ENCODE peak calls at places on chromosome 13, in ten cellular contexts. Z, X, I, E, V, L, G, Y, P and H are unnamed samples.

GRCh38 chr13:91154553-91154952 is 192.9 kb upstream of the MIR17HG start:
- DNase-seq in Z (peak), X (no peak), I (no peak), E (no peak), V (no peak), L (no peak), G (no peak), Y (no peak), P (no peak), H (no peak)

GRCh38 chr13:24511019-24511823 is 1.4 kb downstream of the PARP4 start:
- DNase-seq in Z (peak), X (peak), I (no peak), E (no peak), V (peak), L (no peak), G (peak), Y (peak), P (no peak), H (peak)

GRCh38 chr13:27960362-27961226 is 8.5 kb downstream of the CDX2 start:
- DNase-seq in Z (peak), X (peak), I (peak), E (peak), V (no peak), L (no peak), G (peak), Y (no peak), P (no peak), H (peak)

GRCh38 chr13:24777171-24777570 is 13.2 kb downstream of the RNF17 start:
- DNase-seq in Z (no peak), X (no peak), I (no peak), E (no peak), V (no peak), L (no peak), G (no peak), Y (no peak), P (no peak), H (no peak)

GRCh38 chr13:112947796-112948195 is 21.2 kb upstream of the MCF2L start:
- DNase-seq in Z (no peak), X (no peak), I (no peak), E (no peak), V (no peak), L (no peak), G (no peak), Y (no peak), P (no peak), H (no peak)

GRCh38 chr13:92823059-92823458 is 403.5 kb upstream of the GPC6 start:
- DNase-seq in Z (no peak), X (no peak), I (no peak), E (no peak), V (no peak), L (no peak), G (no peak), Y (no peak), P (no peak), H (no peak)

GRCh38 chr13:113122571-113123225 is at the start of gene F10:
- DNase-seq in Z (peak), X (peak), I (peak), E (peak), V (no peak), L (peak), G (peak), Y (peak), P (peak), H (peak)

GRCh38 chr13:105798541-105798940 is 736.9 kb downstream of the EFNB2 start:
- DNase-seq in Z (no peak), X (no peak), I (no peak), E (no peak), V (no peak), L (no peak), G (no peak), Y (no peak), P (no peak), H (no peak)

GRCh38 chr13:94617389-94618000 is 15.8 kb downstream of the GPR180 start:
- DNase-seq in Z (peak), X (peak), I (no peak), E (no peak), V (no peak), L (no peak), G (peak), Y (no peak), P (no peak), H (peak)

GRCh38 chr13:23378009-23378632 is 55.4 kb downstream of the SACS start:
- DNase-seq in Z (peak), X (peak), I (no peak), E (no peak), V (no peak), L (peak), G (peak), Y (no peak), P (no peak), H (peak)

GRCh38 chr13:20418953-20419352 is 106.7 kb downstream of the CRYL1 start:
- DNase-seq in Z (no peak), X (no peak), I (no peak), E (no peak), V (no peak), L (no peak), G (no peak), Y (no peak), P (no peak), H (no peak)

GRCh38 chr13:60511637-60512036 is 114.6 kb downstream of the TDRD3 start:
- DNase-seq in Z (no peak), X (no peak), I (no peak), E (no peak), V (no peak), L (no peak), G (no peak), Y (no peak), P (no peak), H (no peak)

GRCh38 chr13:71866173-71867091 is 572 bp downstream of the DACH1 start:
- DNase-seq in Z (no peak), X (peak), I (peak), E (peak), V (no peak), L (peak), G (peak), Y (no peak), P (no peak), H (no peak)

GRCh38 chr13:103525530-103525929 is 459.3 kb upstream of the SLC10A2 start:
- DNase-seq in Z (no peak), X (no peak), I (no peak), E (no peak), V (no peak), L (no peak), G (no peak), Y (no peak), P (no peak), H (no peak)

GRCh38 chr13:92843549-92843948 is 383.1 kb upstream of the GPC6 start:
- DNase-seq in Z (peak), X (no peak), I (no peak), E (no peak), V (no peak), L (no peak), G (peak), Y (no peak), P (no peak), H (peak)

GRCh38 chr13:51444922-51445321 is 7.9 kb downstream of the INTS6 start:
- DNase-seq in Z (peak), X (no peak), I (no peak), E (no peak), V (no peak), L (no peak), G (no peak), Y (peak), P (no peak), H (peak)
- TF ChIP-seq CTCF in Z (peak), X (no peak), I (no peak), E (no peak), V (no peak), L (no peak), G (peak), Y (peak), P (peak), H (peak)

DNA sequence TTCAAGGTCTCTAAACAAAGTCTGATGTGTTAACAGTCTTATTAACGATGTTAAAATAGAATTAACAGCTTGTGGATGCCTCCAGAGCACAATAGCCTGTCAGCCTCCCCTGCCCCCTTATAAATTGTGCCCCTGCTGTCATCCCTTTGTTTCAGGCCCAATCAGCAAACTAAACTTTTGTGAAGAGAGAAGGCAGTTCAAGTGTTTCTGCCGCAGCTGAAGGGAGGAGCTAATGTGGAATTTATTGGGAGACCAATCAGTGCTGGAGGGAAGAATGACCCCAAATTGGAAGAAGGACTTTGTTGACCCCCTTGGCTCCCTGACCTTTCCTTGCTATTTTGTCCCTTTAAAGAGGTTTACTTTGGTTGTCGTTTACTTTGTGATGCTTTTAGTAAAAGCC is 160.5 kb downstream of the TM9SF2 start:
- DNase-seq in Z (no peak), X (no peak), I (no peak), E (no peak), V (no peak), L (no peak), G (no peak), Y (no peak), P (no peak), H (no peak)
- H3K4me3 ChIP-seq in Z (no peak), X (no peak), I (no peak), E (no peak), V (no peak), L (no peak), G (no peak), Y (no peak), P (no peak), H (no peak)

GRCh38 chr13:36475468-36475867 is 43.2 kb downstream of the CCNA1 start:
- DNase-seq in Z (peak), X (no peak), I (no peak), E (no peak), V (no peak), L (no peak), G (no peak), Y (no peak), P (no peak), H (peak)
- TF ChIP-seq CTCF in Z (peak), X (no peak), I (no peak), E (no peak), V (no peak), L (no peak), G (peak), Y (no peak), P (no peak), H (peak)

GRCh38 chr13:44433863-44434262 is 60.2 kb downstream of the SERP2 start:
- DNase-seq in Z (no peak), X (no peak), I (no peak), E (no peak), V (no peak), L (no peak), G (no peak), Y (no peak), P (no peak), H (no peak)
- H3K4me3 ChIP-seq in Z (peak), X (no peak), I (peak), E (peak), V (no peak), L (peak), G (peak), Y (no peak), P (peak), H (no peak)

DNA sequence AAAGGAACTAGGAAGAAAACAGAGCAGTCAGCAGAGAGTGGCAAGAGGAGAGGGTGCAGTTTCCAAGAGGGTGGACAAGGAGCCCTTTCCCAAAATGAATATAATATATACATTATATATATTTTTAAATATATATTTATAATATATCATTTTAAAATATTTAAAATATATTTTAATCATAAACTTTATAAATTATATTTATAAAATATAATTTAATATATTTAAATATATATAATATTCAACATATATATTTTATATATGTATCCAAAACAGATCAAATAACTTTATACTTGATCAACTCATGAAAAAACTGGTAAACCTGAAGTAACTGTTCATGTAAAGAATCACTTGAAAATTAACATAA is 328.6 kb downstream of the MYO16 start:
- DNase-seq in Z (no peak), X (no peak), I (no peak), E (no peak), V (no peak), L (no peak), G (no peak), Y (no peak), P (no peak), H (no peak)
- TF ChIP-seq CTCF in Z (no peak), X (no peak), I (no peak), E (no peak), V (no peak), L (no peak), G (no peak), Y (no peak), P (no peak), H (no peak)

GRCh38 chr13:55602784-55603183 is 1537.9 kb upstream of the PRR20A start:
- DNase-seq in Z (no peak), X (no peak), I (no peak), E (no peak), V (no peak), L (no peak), G (no peak), Y (no peak), P (no peak), H (no peak)
- H3K4me3 ChIP-seq in Z (no peak), X (no peak), I (no peak), E (no peak), V (no peak), L (no peak), G (no peak), Y (no peak), P (no peak), H (no peak)

GRCh38 chr13:80877209-80877943 is 536.5 kb upstream of the SPRY2 start:
- DNase-seq in Z (no peak), X (no peak), I (no peak), E (no peak), V (no peak), L (no peak), G (no peak), Y (no peak), P (no peak), H (no peak)

GRCh38 chr13:80884031-80884785 is 543.3 kb upstream of the SPRY2 start:
- DNase-seq in Z (no peak), X (no peak), I (no peak), E (no peak), V (no peak), L (no peak), G (no peak), Y (no peak), P (no peak), H (no peak)

GRCh38 chr13:80877944-80878241 is 537.0 kb upstream of the SPRY2 start:
- DNase-seq in Z (no peak), X (no peak), I (no peak), E (no peak), V (no peak), L (no peak), G (no peak), Y (no peak), P (no peak), H (no peak)

GRCh38 chr13:80883545-80883944 is 542.6 kb upstream of the SPRY2 start:
- DNase-seq in Z (no peak), X (no peak), I (no peak), E (no peak), V (no peak), L (no peak), G (no peak), Y (no peak), P (no peak), H (no peak)

GRCh38 chr13:80881495-80882482 is 540.9 kb upstream of the SPRY2 start:
- DNase-seq in Z (peak), X (no peak), I (no peak), E (no peak), V (no peak), L (no peak), G (peak), Y (no peak), P (no peak), H (peak)
- TF ChIP-seq CTCF in Z (no peak), X (no peak), I (no peak), E (no peak), V (no peak), L (no peak), G (no peak), Y (no peak), P (no peak), H (no peak)